ENCODE peak calls at places on chromosomes 4 and X, in eight cellular contexts. Y is left lung; G is neural progenitor cell; X is naive thymus-derived CD4-positive, alpha-beta T cell; K is right cardiac atrium; P is thoracic aorta; Z is CD8-positive, alpha-beta memory T cell; A is SK-N-MC. U is an unnamed sample.

GRCh38 chrX:110699109-110699508 is 96.5 kb downstream of the CHRDL1 start:
- DNase-seq in K (peak), A (no peak), G (no peak), X (no peak), P (no peak), Y (no peak), Z (no peak), U (no peak)

GRCh38 chrX:20523626-20524312 is 257.1 kb upstream of the RPS6KA3 start:
- DNase-seq in A (no peak), P (no peak), X (no peak), Y (no peak), K (no peak), G (no peak), Z (no peak), U (no peak)

GRCh38 chr4:26260571-26260970 is 60.2 kb upstream of the RBPJ start:
- DNase-seq in P (no peak), Z (no peak), A (no peak), X (no peak), Y (no peak), G (no peak), K (no peak), U (no peak)

GRCh38 chr4:174520655-174521054 is 1.6 kb downstream of the HPGD start:
- DNase-seq in Z (no peak), Y (no peak), G (no peak), P (no peak), X (no peak), A (no peak), K (no peak), U (no peak)

GRCh38 chrX:145552643-145553042 is 265.0 kb upstream of the SLITRK2 start:
- DNase-seq in P (no peak), X (no peak), Y (no peak), G (no peak), K (no peak), Z (no peak), A (no peak), U (no peak)

GRCh38 chr4:171896426-171896825 is 83.2 kb downstream of the GALNTL6 start:
- DNase-seq in P (no peak), X (no peak), K (no peak), Y (no peak), A (no peak), Z (no peak), G (peak), U (no peak)

GRCh38 chrX:143648705-143649104 is 12.8 kb upstream of the SLITRK4 start:
- DNase-seq in Z (no peak), X (no peak), P (no peak), G (peak), K (peak), A (no peak), Y (no peak), U (no peak)

GRCh38 chr4:8439914-8440490 is 521 bp downstream of the ACOX3 start:
- DNase-seq in Z (no peak), Y (no peak), A (peak), X (peak), G (peak), P (no peak), K (no peak), U (no peak)

GRCh38 chr4:8847331-8847730 is 24.3 kb downstream of the HMX1 start:
- DNase-seq in X (no peak), G (no peak), K (no peak), P (no peak), Y (peak), A (no peak), Z (no peak), U (no peak)

GRCh38 chrX:20252392-20253231 is 14.1 kb downstream of the RPS6KA3 start:
- DNase-seq in K (peak), Z (peak), G (peak), A (no peak), Y (peak), X (peak), P (no peak), U (peak)

GRCh38 chr4:86092684-86093083 is 267.2 kb downstream of the MAPK10 start:
- DNase-seq in P (no peak), X (no peak), G (no peak), A (no peak), K (no peak), Y (no peak), Z (no peak), U (no peak)

GRCh38 chr4:140426610-140427103 is 791 bp downstream of the CLGN start:
- DNase-seq in G (peak), P (no peak), X (no peak), Y (no peak), Z (no peak), A (no peak), K (peak), U (no peak)

GRCh38 chr4:1175635-1176229 is 3.3 kb upstream of the SPON2 start:
- DNase-seq in Z (no peak), X (no peak), G (no peak), P (no peak), K (no peak), Y (no peak), A (no peak), U (no peak)
- H3K27ac ChIP-seq in Z (no peak), X (no peak), G (no peak), P (no peak), K (no peak), Y (no peak), A (no peak), U (no peak)

GRCh38 chrX:154751121-154751668 is 318 bp upstream of the GAB3 start:
- DNase-seq in Y (no peak), P (no peak), A (no peak), X (no peak), Z (peak), G (no peak), K (peak), U (no peak)
- H3K4me3 ChIP-seq in Y (no peak), P (peak), A (no peak), X (peak), Z (peak), G (no peak), K (peak), U (peak)

GRCh38 chr4:79207281-79207680 is 118.6 kb downstream of the NAA11 start:
- DNase-seq in Y (no peak), X (no peak), K (no peak), Z (no peak), P (no peak), G (peak), A (no peak), U (no peak)

GRCh38 chr4:79210636-79211049 is 115.2 kb downstream of the NAA11 start:
- DNase-seq in K (no peak), Z (no peak), G (no peak), Y (no peak), A (no peak), X (no peak), P (no peak), U (no peak)

GRCh38 chr4:79212311-79212710 is 113.5 kb downstream of the NAA11 start:
- DNase-seq in Y (no peak), G (no peak), Z (no peak), X (no peak), A (no peak), P (no peak), K (no peak), U (no peak)

GRCh38 chr4:79211490-79211889 is 114.4 kb downstream of the NAA11 start:
- DNase-seq in K (no peak), P (no peak), A (no peak), G (no peak), Z (no peak), Y (no peak), X (no peak), U (no peak)

DNA sequence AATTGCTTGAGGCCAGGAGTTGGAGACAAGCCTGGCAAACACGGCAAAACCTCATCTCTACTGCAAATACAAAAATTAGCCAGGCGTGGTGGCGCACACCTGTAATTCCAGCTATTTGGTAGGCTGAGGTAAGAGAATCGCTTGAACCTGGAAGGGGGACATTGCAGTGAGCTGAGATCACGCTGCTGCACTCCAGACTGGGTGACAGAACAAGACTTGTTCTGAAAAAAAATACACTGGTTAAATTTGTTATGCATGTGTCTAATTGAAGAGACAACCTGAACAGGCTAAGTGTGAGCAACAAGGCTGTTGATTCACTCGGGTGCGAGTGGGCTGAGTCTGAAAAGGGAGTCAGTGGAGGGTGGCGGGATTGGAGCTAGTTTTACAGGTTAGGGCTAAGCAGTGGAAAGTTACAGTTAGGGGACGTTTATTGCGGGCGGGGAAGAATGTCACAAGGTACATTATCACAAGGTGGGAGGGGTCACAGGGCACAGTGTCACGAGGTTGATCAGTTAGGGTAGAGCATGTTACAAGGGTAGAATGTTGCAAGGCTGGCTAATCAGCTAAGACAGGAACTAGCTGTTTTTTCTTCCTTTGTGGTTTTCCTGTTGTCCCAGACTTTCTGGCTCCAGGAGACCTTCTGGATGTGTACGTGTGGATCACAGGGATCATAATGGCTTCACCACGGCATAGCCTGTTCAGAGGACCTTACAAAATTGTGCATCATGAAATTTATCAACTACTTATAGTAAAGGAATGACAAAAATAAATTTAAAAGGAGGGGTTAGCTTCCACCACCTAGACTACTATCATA is 115.8 kb downstream of the NAA11 start:
- DNase-seq in Z (no peak), Y (no peak), K (peak), X (no peak), G (no peak), P (no peak), A (peak), U (no peak)
- H3K27ac ChIP-seq in Z (peak), Y (no peak), K (no peak), X (no peak), G (no peak), P (no peak), A (peak), U (no peak)

DNA sequence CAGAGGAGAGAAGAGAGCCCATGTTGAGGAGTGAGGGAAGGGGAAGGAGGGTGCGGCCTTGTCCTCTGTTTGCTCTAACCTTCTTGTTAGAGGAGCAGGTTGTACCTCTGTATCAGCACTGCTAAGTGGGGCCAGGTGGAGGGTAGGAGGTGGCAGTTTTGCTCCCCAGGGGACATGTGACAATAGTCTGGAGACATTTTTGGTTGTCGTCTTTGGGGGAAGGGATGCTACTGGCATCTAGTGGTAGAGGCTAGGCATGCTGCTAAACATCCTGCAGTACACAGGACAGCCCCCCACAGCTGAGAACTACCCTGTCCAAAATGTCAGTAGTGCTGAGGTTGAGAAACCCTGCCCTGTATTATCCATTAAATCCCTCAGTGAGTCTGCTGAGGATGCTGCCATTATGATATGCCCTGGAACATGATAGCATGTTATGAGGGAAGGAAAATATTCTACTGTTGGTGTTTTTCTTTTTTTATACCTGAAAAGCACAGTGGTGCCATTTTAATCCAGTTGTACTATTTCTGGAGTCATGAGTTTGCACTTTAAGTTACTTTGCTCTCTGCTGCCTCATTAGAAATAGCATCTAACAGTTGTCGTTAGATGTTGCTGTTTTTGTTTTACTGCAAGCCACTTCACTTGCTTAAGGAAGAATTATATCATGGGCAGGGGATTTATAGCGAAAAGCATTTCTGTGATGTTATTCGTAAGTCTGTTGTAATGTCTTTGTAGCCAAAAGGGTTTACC is 90.6 kb downstream of the LRP2BP start:
- DNase-seq in X (peak), Z (no peak), G (peak), P (no peak), A (no peak), Y (no peak), K (no peak), U (no peak)
- H3K4me3 ChIP-seq in X (no peak), Z (no peak), G (peak), P (no peak), A (no peak), Y (no peak), K (no peak), U (no peak)